ENCODE peak calls at places on chromosomes 13 and 19, in four cellular contexts. R is HCT116, D is K562, M is GM12878. S is an unnamed sample.

GRCh38 chr13:48199404-48199991 is 33.5 kb upstream of the ITM2B start:
- DNase-seq in R (no peak), D (no peak), M (no peak), S (no peak)

GRCh38 chr19:2663920-2664571 is 38.4 kb downstream of the GNG7 start:
- DNase-seq in R (no peak), D (peak; percentile 28), M (no peak), S (no peak)

GRCh38 chr13:44397766-44398223 is 24.2 kb downstream of the SERP2 start:
- DNase-seq in R (no peak), D (peak; percentile 89), M (no peak), S (no peak)

GRCh38 chr13:94056362-94056990 is 423.0 kb downstream of the DCT start:
- DNase-seq in R (no peak), D (no peak), M (no peak), S (no peak)

GRCh38 chr13:98174995-98175394 is 2.1 kb downstream of the RNF113B start:
- DNase-seq in R (no peak), D (no peak), M (no peak), S (peak; percentile 15)

GRCh38 chr19:1069009-1069779 is 2.2 kb downstream of the ARHGAP45 start:
- DNase-seq in R (no peak), D (no peak), M (no peak), S (no peak)

GRCh38 chr19:49361438-49362047 is 673 bp downstream of the TEAD2 start:
- DNase-seq in R (peak; percentile 56), D (peak; percentile 90), M (no peak), S (peak; percentile 62)

GRCh38 chr19:4682417-4683200 is 12.5 kb upstream of the MYDGF start:
- DNase-seq in R (no peak), D (no peak), M (no peak), S (no peak)

GRCh38 chr19:10552596-10553053 is 8.9 kb downstream of the ATG4D start:
- DNase-seq in R (no peak), D (peak; percentile 88), M (no peak), S (peak; percentile 56)

GRCh38 chr13:21625366-21625765 is 21.4 kb upstream of the MICU2 start:
- DNase-seq in R (peak; percentile 59), D (peak; percentile 20), M (no peak), S (peak; percentile 62)

GRCh38 chr13:48448963-48449614 is 36.2 kb upstream of the LPAR6 start:
- DNase-seq in R (no peak), D (no peak), M (no peak), S (no peak)

GRCh38 chr13:113044431-113045114 is 61.0 kb upstream of the F7 start:
- DNase-seq in R (no peak), D (no peak), M (no peak), S (no peak)

GRCh38 chr13:101115762-101116161 is 300.5 kb downstream of the NALCN start:
- DNase-seq in R (no peak), D (no peak), M (no peak), S (peak; percentile 29)

GRCh38 chr19:4499318-4499717 is 19.0 kb downstream of the PLIN4 start:
- DNase-seq in R (no peak), D (no peak), M (no peak), S (no peak)

GRCh38 chr19:45881909-45882528 is 3.9 kb downstream of the IRF2BP1 start:
- DNase-seq in R (no peak), D (peak; percentile 53), M (no peak), S (no peak)

GRCh38 chr13:113489549-113490495 is 689 bp downstream of the DCUN1D2 start:
- DNase-seq in R (no peak), D (peak; percentile 33), M (no peak), S (peak; percentile 32)

GRCh38 chr19:42066075-42066754 is 3.8 kb downstream of the GRIK5 start:
- DNase-seq in R (no peak), D (peak; percentile 75), M (no peak), S (peak; percentile 71)

GRCh38 chr19:2607712-2608601 is 94.5 kb downstream of the GNG7 start:
- DNase-seq in R (no peak), D (no peak), M (peak; percentile 94), S (no peak)

GRCh38 chr13:53090507-53090906 is 61.9 kb downstream of the OLFM4 start:
- DNase-seq in R (no peak), D (no peak), M (no peak), S (no peak)

GRCh38 chr19:52214241-52214640 is 24.4 kb downstream of the PPP2R1A start:
- DNase-seq in R (no peak), D (no peak), M (no peak), S (no peak)

GRCh38 chr19:8308891-8309291 is 733 bp upstream of the CD320 start:
- DNase-seq in R (no peak), D (no peak), M (no peak), S (no peak)

GRCh38 chr13:112586334-112586733 is 1.6 kb downstream of the TUBGCP3 start:
- DNase-seq in R (no peak), D (peak; percentile 9), M (no peak), S (no peak)

GRCh38 chr13:41916173-41916954 is 44.5 kb downstream of the VWA8 start:
- DNase-seq in R (no peak), D (peak; percentile 18), M (peak; percentile 89), S (no peak)

GRCh38 chr13:44679602-44680001 is 103.5 kb upstream of the TSC22D1 start:
- DNase-seq in R (no peak), D (no peak), M (no peak), S (no peak)

GRCh38 chr19:2973229-2973628 is 4.1 kb upstream of the TLE6 start:
- DNase-seq in R (no peak), D (no peak), M (no peak), S (no peak)

GRCh38 chr19:13164370-13165090 is 14.3 kb downstream of the IER2 start:
- DNase-seq in R (no peak), D (peak; percentile 53), M (no peak), S (peak; percentile 45)

GRCh38 chr13:20442370-20442769 is 83.3 kb downstream of the CRYL1 start:
- DNase-seq in R (no peak), D (no peak), M (no peak), S (no peak)

GRCh38 chr19:21439372-21439771 is 42.4 kb downstream of the ZNF493 start:
- DNase-seq in R (no peak), D (no peak), M (no peak), S (peak; percentile 16)

GRCh38 chr13:50893211-50893852 is 16.3 kb upstream of the RNASEH2B start:
- DNase-seq in R (no peak), D (no peak), M (no peak), S (no peak)

GRCh38 chr19:45152504-45153338 is 8.1 kb downstream of the NKPD1 start:
- DNase-seq in R (no peak), D (no peak), M (no peak), S (no peak)

GRCh38 chr19:14401468-14401867 is 17.7 kb downstream of the DDX39A start:
- DNase-seq in R (no peak), D (no peak), M (no peak), S (no peak)

GRCh38 chr13:72970301-72970880 is 88.4 kb upstream of the KLF5 start:
- DNase-seq in R (no peak), D (no peak), M (no peak), S (no peak)

GRCh38 chr13:67231481-67231940 is 1.4 kb upstream of the PCDH9 start:
- DNase-seq in R (no peak), D (no peak), M (no peak), S (no peak)

GRCh38 chr13:93248627-93249047 is 22.0 kb downstream of the GPC6 start:
- DNase-seq in R (no peak), D (peak; percentile 55), M (no peak), S (peak; percentile 85)

GRCh38 chr13:36764957-36765356 is 54.1 kb upstream of the RFXAP start:
- DNase-seq in R (no peak), D (no peak), M (no peak), S (no peak)

GRCh38 chr19:6015841-6016545 is 38.1 kb upstream of the RANBP3 start:
- DNase-seq in R (no peak), D (no peak), M (no peak), S (no peak)
- TF ChIP-seq JUND in R (no peak), D (no peak), M (no peak), S (no peak)

GRCh38 chr19:57664269-57665127 is 4.2 kb upstream of the ZSCAN4 start:
- DNase-seq in R (no peak), D (peak; percentile 65), M (no peak), S (peak; percentile 32)
- TF ChIP-seq JUND in R (no peak), D (no peak), M (no peak), S (no peak)

GRCh38 chr19:58045411-58046050 is 11.7 kb downstream of the ZSCAN1 start:
- DNase-seq in R (no peak), D (no peak), M (no peak), S (no peak)
- TF ChIP-seq JUND in R (no peak), D (no peak), M (no peak), S (no peak)

DNA sequence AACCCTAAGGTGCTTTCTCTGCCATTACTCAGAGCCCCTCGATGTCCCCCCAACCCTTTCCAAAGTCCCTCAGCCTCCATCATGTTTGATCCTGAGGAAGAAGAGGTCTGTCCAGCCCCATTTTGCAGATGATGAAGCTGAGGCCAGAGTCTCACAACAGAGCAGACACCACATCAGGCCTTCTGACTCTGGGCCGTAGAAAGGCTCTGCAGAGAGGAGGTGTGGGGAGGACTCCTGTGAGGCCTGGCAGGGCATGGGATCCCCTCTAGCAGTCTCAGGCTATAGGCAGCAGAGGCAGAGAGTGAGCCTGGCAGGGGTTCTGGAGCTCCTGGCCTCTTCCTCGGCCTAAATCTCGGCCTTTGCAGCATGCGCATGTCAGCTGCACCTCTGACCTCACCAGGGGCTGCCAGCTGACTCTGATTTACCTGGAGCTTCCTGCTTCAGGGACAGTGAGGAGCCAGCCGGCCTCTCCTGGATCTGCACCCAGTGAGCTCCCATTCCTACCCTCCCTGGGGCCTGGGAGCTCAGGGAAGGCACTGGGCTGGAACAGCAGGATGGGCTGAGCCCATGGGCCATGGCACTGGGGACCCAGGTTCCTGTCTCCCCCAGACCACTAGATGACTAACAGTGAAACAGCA is 41.7 kb upstream of the VSTM2B start:
- DNase-seq in R (no peak), D (no peak), M (no peak), S (no peak)
- TF ChIP-seq JUND in R (no peak), D (no peak), M (no peak), S (no peak)

GRCh38 chr19:56131651-56132050 is 9.4 kb upstream of the ZNF444 start:
- DNase-seq in R (no peak), D (no peak), M (no peak), S (no peak)

GRCh38 chr19:56133858-56134654 is 7.0 kb upstream of the ZNF444 start:
- DNase-seq in R (no peak), D (peak; percentile 20), M (no peak), S (no peak)

GRCh38 chr19:56134655-56134922 is 6.5 kb upstream of the ZNF444 start:
- DNase-seq in R (no peak), D (no peak), M (no peak), S (no peak)

GRCh38 chr19:56136362-56136761 is 4.7 kb upstream of the ZNF444 start:
- DNase-seq in R (no peak), D (no peak), M (no peak), S (no peak)

DNA sequence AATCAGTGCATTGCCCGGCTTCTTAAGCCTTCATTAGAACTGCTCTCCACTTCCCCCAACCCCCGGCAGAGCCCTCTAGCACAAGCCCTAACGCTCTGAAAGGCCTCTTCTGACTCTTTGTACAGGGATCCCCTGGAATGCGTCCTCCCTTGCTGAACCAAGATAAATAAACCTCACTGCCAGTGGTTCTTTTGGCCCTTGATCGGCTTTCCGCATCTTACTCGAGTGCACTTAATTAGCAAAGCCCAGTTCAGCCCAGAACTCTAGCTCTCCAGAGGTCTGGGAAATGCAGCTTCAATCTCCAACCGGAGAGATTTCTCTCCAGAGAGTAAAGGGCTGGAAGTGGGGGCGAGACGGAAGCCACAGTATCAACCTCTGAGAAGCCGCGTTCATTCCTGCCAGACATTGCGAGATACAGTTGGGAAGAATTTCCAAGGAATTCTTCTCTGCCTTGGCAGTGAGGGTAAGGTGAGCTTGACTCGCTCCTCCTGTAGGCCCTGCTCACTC is 8.7 kb upstream of the ZNF444 start:
- DNase-seq in R (no peak), D (no peak), M (no peak), S (peak; percentile 71)
- TF ChIP-seq JUND in R (no peak), D (no peak), M (no peak), S (no peak)